ENCODE peak calls at places on chromosome 18, in four cellular contexts. Q is kidney tubule cell; O is NCI-H748 treated with DMSO at 0.1 percent for 48 hours; V is activated naive CD4-positive, alpha-beta T cell treated with anti-CD3 and anti-CD28 coated beads, Interleukin-2, amount 50 U/mL, for 16 hours. H is an unnamed sample.

GRCh38 chr18:76573325-76574025 is 78.4 kb upstream of the ZNF516 start:
- DNase-seq in Q (peak), O (no peak), V (no peak), H (no peak)

GRCh38 chr18:60649816-60650215 is 277.2 kb upstream of the MC4R start:
- DNase-seq in Q (no peak), O (peak), V (no peak), H (peak)

GRCh38 chr18:36769611-36770314 is 59.0 kb downstream of the TPGS2 start:
- DNase-seq in Q (no peak), O (no peak), V (no peak), H (no peak)

GRCh38 chr18:75563150-75563549 is 135.6 kb upstream of the SMIM21 start:
- DNase-seq in Q (no peak), O (no peak), V (no peak), H (no peak)

GRCh38 chr18:6145645-6146308 is 250.5 kb upstream of the TMEM200C start:
- DNase-seq in Q (no peak), O (no peak), V (no peak), H (no peak)

GRCh38 chr18:76821875-76822509 is 365 bp upstream of the ZNF236 start:
- DNase-seq in Q (peak), O (peak), V (peak), H (peak)

GRCh38 chr18:75161629-75162028 is 47.3 kb downstream of the PTGR3 start:
- DNase-seq in Q (peak), O (no peak), V (no peak), H (peak)

GRCh38 chr18:33839452-33840225 is 261.6 kb downstream of the ASXL3 start:
- DNase-seq in Q (peak), O (peak), V (no peak), H (peak)

GRCh38 chr18:57267368-57267767 is 85.0 kb upstream of the ST8SIA3 start:
- DNase-seq in Q (peak), O (no peak), V (no peak), H (no peak)

GRCh38 chr18:54679318-54680149 is 88.5 kb downstream of the DYNAP start:
- DNase-seq in Q (peak), O (peak), V (no peak), H (peak)

GRCh38 chr18:29157057-29157780 is 980.3 kb upstream of the CDH2 start:
- DNase-seq in Q (no peak), O (no peak), V (no peak), H (no peak)

GRCh38 chr18:55317322-55317721 is 270.7 kb downstream of the TCF4 start:
- DNase-seq in Q (no peak), O (no peak), V (no peak), H (no peak)

GRCh38 chr18:13725566-13726227 is 661 bp downstream of the FAM210A start:
- DNase-seq in Q (peak), O (no peak), V (no peak), H (no peak)

GRCh38 chr18:13577091-13577697 is 149.2 kb downstream of the FAM210A start:
- DNase-seq in Q (peak), O (no peak), V (peak), H (no peak)

GRCh38 chr18:23716966-23717365 is 27.7 kb downstream of the LAMA3 start:
- DNase-seq in Q (no peak), O (no peak), V (no peak), H (no peak)

GRCh38 chr18:32280911-32281310 is 91.1 kb downstream of the MEP1B start:
- DNase-seq in Q (no peak), O (no peak), V (no peak), H (no peak)

GRCh38 chr18:70288851-70289328 is at the start of gene SOCS6:
- DNase-seq in Q (peak), O (peak), V (no peak), H (peak)

GRCh38 chr18:76524900-76525698 is 30.1 kb upstream of the ZNF516 start:
- DNase-seq in Q (peak), O (peak), V (no peak), H (peak)

GRCh38 chr18:79754831-79755351 is 42.8 kb upstream of the KCNG2 start:
- DNase-seq in Q (no peak), O (no peak), V (no peak), H (no peak)

GRCh38 chr18:26575865-26576217 is 27.5 kb upstream of the KCTD1 start:
- DNase-seq in Q (peak), O (no peak), V (no peak), H (no peak)

GRCh38 chr18:75377258-75377657 is 50.2 kb downstream of the SMIM21 start:
- DNase-seq in Q (peak), O (no peak), V (no peak), H (no peak)

GRCh38 chr18:62788111-62788510 is 72.8 kb downstream of the PHLPP1 start:
- DNase-seq in Q (no peak), O (peak), V (no peak), H (peak)

GRCh38 chr18:54247488-54248175 is 21.7 kb upstream of the POLI start:
- DNase-seq in Q (no peak), O (peak), V (no peak), H (peak)

GRCh38 chr18:54983041-54983686 is 23.9 kb upstream of the CCDC68 start:
- DNase-seq in Q (peak), O (peak), V (no peak), H (peak)

GRCh38 chr18:79873449-79874110 is 75.8 kb downstream of the KCNG2 start:
- DNase-seq in Q (no peak), O (no peak), V (no peak), H (no peak)

GRCh38 chr18:75129717-75130477 is 79.0 kb downstream of the PTGR3 start:
- DNase-seq in Q (no peak), O (no peak), V (no peak), H (no peak)

GRCh38 chr18:49784427-49785185 is 28.7 kb downstream of the ACAA2 start:
- DNase-seq in Q (peak), O (no peak), V (no peak), H (no peak)